ENCODE peak calls at places on chromosome 21, in six cellular contexts. One of them, this sample, is unnamed.

GRCh38 chr21:42706765-42707164 is 53.3 kb downstream of the PDE9A start:
- DNase-seq in stimulated activated CD4-positive, alpha-beta T cell treated with anti-CD3 and anti-CD28 coated beads, TNF-alpha, amount 100 ng/mL, for 24 hours: no peak
- DNase-seq in MCF 10A: no peak
- DNase-seq in left kidney: no peak
- DNase-seq in astrocyte of the spinal cord: no peak
- DNase-seq in activated CD8-positive, alpha-beta memory T cell treated with anti-CD3 and anti-CD28 coated beads, Interleukin-2, amount 10 ng/mL, durations not matched to agents 7 days and 5 days: no peak
- DNase-seq in this sample: no peak

GRCh38 chr21:25341981-25342380 is 265.3 kb downstream of the MRPL39 start:
- DNase-seq in MCF 10A: no peak
- DNase-seq in left kidney: no peak
- DNase-seq in activated CD8-positive, alpha-beta memory T cell treated with anti-CD3 and anti-CD28 coated beads, Interleukin-2, amount 10 ng/mL, durations not matched to agents 7 days and 5 days: no peak
- DNase-seq in astrocyte of the spinal cord: no peak
- DNase-seq in stimulated activated CD4-positive, alpha-beta T cell treated with anti-CD3 and anti-CD28 coated beads, TNF-alpha, amount 100 ng/mL, for 24 hours: no peak
- DNase-seq in this sample: no peak

GRCh38 chr21:45011911-45012660 is 62.3 kb upstream of the ADARB1 start:
- DNase-seq in MCF 10A: peak; percentile 83
- DNase-seq in stimulated activated CD4-positive, alpha-beta T cell treated with anti-CD3 and anti-CD28 coated beads, TNF-alpha, amount 100 ng/mL, for 24 hours: no peak
- DNase-seq in left kidney: peak; percentile 97
- DNase-seq in astrocyte of the spinal cord: peak; percentile 87
- DNase-seq in activated CD8-positive, alpha-beta memory T cell treated with anti-CD3 and anti-CD28 coated beads, Interleukin-2, amount 10 ng/mL, durations not matched to agents 7 days and 5 days: no peak
- DNase-seq in this sample: no peak

GRCh38 chr21:44352253-44352860 is 1.1 kb upstream of the TRPM2 start:
- DNase-seq in astrocyte of the spinal cord: no peak
- DNase-seq in MCF 10A: no peak
- DNase-seq in left kidney: no peak
- DNase-seq in stimulated activated CD4-positive, alpha-beta T cell treated with anti-CD3 and anti-CD28 coated beads, TNF-alpha, amount 100 ng/mL, for 24 hours: no peak
- DNase-seq in activated CD8-positive, alpha-beta memory T cell treated with anti-CD3 and anti-CD28 coated beads, Interleukin-2, amount 10 ng/mL, durations not matched to agents 7 days and 5 days: no peak
- DNase-seq in this sample: no peak

GRCh38 chr21:37983336-37984095 is 67.3 kb upstream of the KCNJ6 start:
- DNase-seq in activated CD8-positive, alpha-beta memory T cell treated with anti-CD3 and anti-CD28 coated beads, Interleukin-2, amount 10 ng/mL, durations not matched to agents 7 days and 5 days: no peak
- DNase-seq in stimulated activated CD4-positive, alpha-beta T cell treated with anti-CD3 and anti-CD28 coated beads, TNF-alpha, amount 100 ng/mL, for 24 hours: no peak
- DNase-seq in MCF 10A: peak; percentile 63
- DNase-seq in astrocyte of the spinal cord: peak; percentile 36
- DNase-seq in left kidney: no peak
- DNase-seq in this sample: no peak

GRCh38 chr21:42468511-42469131 is 27.4 kb downstream of the RSPH1 start:
- DNase-seq in activated CD8-positive, alpha-beta memory T cell treated with anti-CD3 and anti-CD28 coated beads, Interleukin-2, amount 10 ng/mL, durations not matched to agents 7 days and 5 days: no peak
- DNase-seq in left kidney: no peak
- DNase-seq in stimulated activated CD4-positive, alpha-beta T cell treated with anti-CD3 and anti-CD28 coated beads, TNF-alpha, amount 100 ng/mL, for 24 hours: no peak
- DNase-seq in MCF 10A: no peak
- DNase-seq in astrocyte of the spinal cord: no peak
- DNase-seq in this sample: no peak

GRCh38 chr21:34180826-34181359 is 107.5 kb downstream of the MRPS6 start:
- DNase-seq in activated CD8-positive, alpha-beta memory T cell treated with anti-CD3 and anti-CD28 coated beads, Interleukin-2, amount 10 ng/mL, durations not matched to agents 7 days and 5 days: no peak
- DNase-seq in MCF 10A: no peak
- DNase-seq in astrocyte of the spinal cord: no peak
- DNase-seq in stimulated activated CD4-positive, alpha-beta T cell treated with anti-CD3 and anti-CD28 coated beads, TNF-alpha, amount 100 ng/mL, for 24 hours: no peak
- DNase-seq in left kidney: peak; percentile 35
- DNase-seq in this sample: no peak

GRCh38 chr21:39441502-39442475 is 3.8 kb downstream of the LCA5L start:
- DNase-seq in activated CD8-positive, alpha-beta memory T cell treated with anti-CD3 and anti-CD28 coated beads, Interleukin-2, amount 10 ng/mL, durations not matched to agents 7 days and 5 days: peak; percentile 64
- DNase-seq in MCF 10A: peak; percentile 61
- DNase-seq in astrocyte of the spinal cord: peak; percentile 51
- DNase-seq in left kidney: peak; percentile 89
- DNase-seq in stimulated activated CD4-positive, alpha-beta T cell treated with anti-CD3 and anti-CD28 coated beads, TNF-alpha, amount 100 ng/mL, for 24 hours: no peak
- DNase-seq in this sample: no peak

GRCh38 chr21:45598666-45599065 is 44.9 kb upstream of the PCBP3 start:
- DNase-seq in left kidney: no peak
- DNase-seq in MCF 10A: no peak
- DNase-seq in stimulated activated CD4-positive, alpha-beta T cell treated with anti-CD3 and anti-CD28 coated beads, TNF-alpha, amount 100 ng/mL, for 24 hours: no peak
- DNase-seq in astrocyte of the spinal cord: no peak
- DNase-seq in activated CD8-positive, alpha-beta memory T cell treated with anti-CD3 and anti-CD28 coated beads, Interleukin-2, amount 10 ng/mL, durations not matched to agents 7 days and 5 days: no peak
- DNase-seq in this sample: no peak

GRCh38 chr21:43016728-43017127 is 42.4 kb downstream of the PKNOX1 start:
- DNase-seq in MCF 10A: no peak
- DNase-seq in astrocyte of the spinal cord: no peak
- DNase-seq in stimulated activated CD4-positive, alpha-beta T cell treated with anti-CD3 and anti-CD28 coated beads, TNF-alpha, amount 100 ng/mL, for 24 hours: no peak
- DNase-seq in left kidney: no peak
- DNase-seq in activated CD8-positive, alpha-beta memory T cell treated with anti-CD3 and anti-CD28 coated beads, Interleukin-2, amount 10 ng/mL, durations not matched to agents 7 days and 5 days: no peak
- DNase-seq in this sample: no peak